ENCODE peak calls at places on chromosomes 16 and 17, in seven cellular contexts. One of them, this sample, is unnamed.
A peak's percentile ranks its signal among the peaks of the same experiment; 100 is the strongest.

GRCh38 chr17:75524971-75525805 is at the start of gene LLGL2:
- DNase-seq in HL-60: peak; percentile 42
- DNase-seq in heart right ventricle: peak; percentile 75
- DNase-seq in lower lobe of right lung: peak; percentile 92
- DNase-seq in Peyer's patch: peak; percentile 94
- DNase-seq in A549: peak; percentile 83
- DNase-seq in GM23338: peak; percentile 93
- DNase-seq in this sample: peak; percentile 67

GRCh38 chr17:50837286-50837979 is 2.0 kb downstream of the WFIKKN2 start:
- DNase-seq in GM23338: no peak
- DNase-seq in Peyer's patch: no peak
- DNase-seq in A549: no peak
- DNase-seq in heart right ventricle: no peak
- DNase-seq in lower lobe of right lung: no peak
- DNase-seq in HL-60: no peak
- DNase-seq in this sample: no peak

GRCh38 chr17:59652119-59652518 is 32.4 kb downstream of the CLTC start:
- DNase-seq in HL-60: no peak
- DNase-seq in Peyer's patch: no peak
- DNase-seq in A549: no peak
- DNase-seq in heart right ventricle: no peak
- DNase-seq in GM23338: no peak
- DNase-seq in lower lobe of right lung: no peak
- DNase-seq in this sample: no peak

GRCh38 chr17:57132663-57133062 is 47.6 kb downstream of the AKAP1 start:
- DNase-seq in heart right ventricle: no peak
- DNase-seq in A549: no peak
- DNase-seq in GM23338: peak; percentile 17
- DNase-seq in Peyer's patch: no peak
- DNase-seq in lower lobe of right lung: no peak
- DNase-seq in HL-60: no peak
- DNase-seq in this sample: no peak

GRCh38 chr17:50480854-50481490 is 2.3 kb downstream of the RSAD1 start:
- DNase-seq in lower lobe of right lung: no peak
- DNase-seq in HL-60: no peak
- DNase-seq in Peyer's patch: no peak
- DNase-seq in A549: no peak
- DNase-seq in GM23338: no peak
- DNase-seq in heart right ventricle: no peak
- DNase-seq in this sample: no peak

GRCh38 chr16:11565665-11566064 is 21.1 kb downstream of the LITAF start:
- DNase-seq in GM23338: no peak
- DNase-seq in lower lobe of right lung: no peak
- DNase-seq in heart right ventricle: no peak
- DNase-seq in Peyer's patch: no peak
- DNase-seq in HL-60: no peak
- DNase-seq in A549: no peak
- DNase-seq in this sample: no peak

GRCh38 chr16:8645831-8646230 is 24.3 kb downstream of the METTL22 start:
- DNase-seq in heart right ventricle: no peak
- DNase-seq in A549: no peak
- DNase-seq in HL-60: no peak
- DNase-seq in GM23338: no peak
- DNase-seq in Peyer's patch: no peak
- DNase-seq in lower lobe of right lung: no peak
- DNase-seq in this sample: no peak

GRCh38 chr17:78988152-78988551 is 8.4 kb upstream of the LGALS3BP start:
- DNase-seq in HL-60: no peak
- DNase-seq in lower lobe of right lung: no peak
- DNase-seq in heart right ventricle: no peak
- DNase-seq in Peyer's patch: no peak
- DNase-seq in A549: no peak
- DNase-seq in GM23338: no peak
- DNase-seq in this sample: no peak

GRCh38 chr17:81512984-81513668 is 527 bp upstream of the ACTG1 start:
- DNase-seq in GM23338: peak; percentile 91
- DNase-seq in Peyer's patch: peak; percentile 86
- DNase-seq in A549: peak; percentile 89
- DNase-seq in lower lobe of right lung: peak; percentile 78
- DNase-seq in HL-60: no peak
- DNase-seq in heart right ventricle: peak; percentile 59
- DNase-seq in this sample: no peak

GRCh38 chr16:54280751-54281150 is 5.8 kb downstream of the IRX3 start:
- DNase-seq in HL-60: no peak
- DNase-seq in A549: no peak
- DNase-seq in Peyer's patch: peak; percentile 17
- DNase-seq in GM23338: no peak
- DNase-seq in lower lobe of right lung: no peak
- DNase-seq in heart right ventricle: no peak
- DNase-seq in this sample: no peak

GRCh38 chr17:55177914-55178217 is 86.9 kb upstream of the HLF start:
- DNase-seq in GM23338: no peak
- DNase-seq in A549: no peak
- DNase-seq in lower lobe of right lung: no peak
- DNase-seq in HL-60: no peak
- DNase-seq in Peyer's patch: no peak
- DNase-seq in heart right ventricle: no peak
- DNase-seq in this sample: no peak

GRCh38 chr16:89383095-89384003 is 107.0 kb downstream of the ANKRD11 start:
- DNase-seq in GM23338: peak; percentile 79
- DNase-seq in Peyer's patch: peak; percentile 81
- DNase-seq in A549: peak; percentile 34
- DNase-seq in heart right ventricle: no peak
- DNase-seq in HL-60: no peak
- DNase-seq in lower lobe of right lung: peak; percentile 64
- DNase-seq in this sample: peak; percentile 67

GRCh38 chr17:29140631-29141483 is 39.3 kb downstream of the MYO18A start:
- DNase-seq in HL-60: no peak
- DNase-seq in lower lobe of right lung: no peak
- DNase-seq in heart right ventricle: no peak
- DNase-seq in GM23338: peak; percentile 23
- DNase-seq in Peyer's patch: peak; percentile 73
- DNase-seq in A549: no peak
- DNase-seq in this sample: no peak

GRCh38 chr17:29138991-29139682 is 41.1 kb downstream of the MYO18A start:
- DNase-seq in Peyer's patch: peak; percentile 81
- DNase-seq in heart right ventricle: peak; percentile 68
- DNase-seq in GM23338: no peak
- DNase-seq in A549: no peak
- DNase-seq in HL-60: peak; percentile 92
- DNase-seq in lower lobe of right lung: peak; percentile 75
- DNase-seq in this sample: no peak

GRCh38 chr17:29138184-29138955 is 41.8 kb downstream of the MYO18A start:
- DNase-seq in A549: no peak
- DNase-seq in HL-60: no peak
- DNase-seq in lower lobe of right lung: no peak
- DNase-seq in GM23338: no peak
- DNase-seq in Peyer's patch: peak; percentile 58
- DNase-seq in heart right ventricle: no peak
- DNase-seq in this sample: no peak

GRCh38 chr17:29141484-29141835 is 38.7 kb downstream of the MYO18A start:
- DNase-seq in lower lobe of right lung: no peak
- DNase-seq in HL-60: no peak
- DNase-seq in heart right ventricle: no peak
- DNase-seq in A549: no peak
- DNase-seq in GM23338: no peak
- DNase-seq in Peyer's patch: no peak
- DNase-seq in this sample: no peak

GRCh38 chr17:29140051-29140582 is 40.1 kb downstream of the MYO18A start:
- DNase-seq in heart right ventricle: peak; percentile 91
- DNase-seq in A549: no peak
- DNase-seq in HL-60: peak; percentile 95
- DNase-seq in lower lobe of right lung: peak; percentile 91
- DNase-seq in Peyer's patch: peak; percentile 93
- DNase-seq in GM23338: peak; percentile 89
- DNase-seq in this sample: no peak
- H3K4me3 ChIP-seq in heart right ventricle: peak overlapping the region; percentile 64
- H3K4me3 ChIP-seq in A549: no peak overlapping the region
- H3K4me3 ChIP-seq in HL-60: peak overlapping the region; percentile 63
- H3K4me3 ChIP-seq in lower lobe of right lung: peak overlapping the region; percentile 50
- H3K4me3 ChIP-seq in Peyer's patch: peak overlapping the region; percentile 18
- H3K4me3 ChIP-seq in GM23338: peak overlapping the region; percentile 23
- H3K4me3 ChIP-seq in this sample: no peak overlapping the region

GRCh38 chr16:23301251-23302044 is 654 bp upstream of the SCNN1B start:
- DNase-seq in heart right ventricle: no peak
- DNase-seq in A549: no peak
- DNase-seq in GM23338: peak; percentile 59
- DNase-seq in Peyer's patch: no peak
- DNase-seq in HL-60: no peak
- DNase-seq in lower lobe of right lung: no peak
- DNase-seq in this sample: no peak

GRCh38 chr16:23298290-23298689 is 3.8 kb upstream of the SCNN1B start:
- DNase-seq in GM23338: no peak
- DNase-seq in HL-60: no peak
- DNase-seq in A549: no peak
- DNase-seq in lower lobe of right lung: no peak
- DNase-seq in heart right ventricle: no peak
- DNase-seq in Peyer's patch: no peak
- DNase-seq in this sample: no peak

GRCh38 chr16:23294260-23294659 is 7.8 kb upstream of the SCNN1B start:
- DNase-seq in HL-60: no peak
- DNase-seq in heart right ventricle: no peak
- DNase-seq in GM23338: no peak
- DNase-seq in A549: no peak
- DNase-seq in Peyer's patch: no peak
- DNase-seq in lower lobe of right lung: no peak
- DNase-seq in this sample: no peak

GRCh38 chr16:23293016-23293415 is 9.1 kb upstream of the SCNN1B start:
- DNase-seq in GM23338: no peak
- DNase-seq in heart right ventricle: no peak
- DNase-seq in HL-60: no peak
- DNase-seq in lower lobe of right lung: no peak
- DNase-seq in A549: no peak
- DNase-seq in Peyer's patch: no peak
- DNase-seq in this sample: no peak

DNA sequence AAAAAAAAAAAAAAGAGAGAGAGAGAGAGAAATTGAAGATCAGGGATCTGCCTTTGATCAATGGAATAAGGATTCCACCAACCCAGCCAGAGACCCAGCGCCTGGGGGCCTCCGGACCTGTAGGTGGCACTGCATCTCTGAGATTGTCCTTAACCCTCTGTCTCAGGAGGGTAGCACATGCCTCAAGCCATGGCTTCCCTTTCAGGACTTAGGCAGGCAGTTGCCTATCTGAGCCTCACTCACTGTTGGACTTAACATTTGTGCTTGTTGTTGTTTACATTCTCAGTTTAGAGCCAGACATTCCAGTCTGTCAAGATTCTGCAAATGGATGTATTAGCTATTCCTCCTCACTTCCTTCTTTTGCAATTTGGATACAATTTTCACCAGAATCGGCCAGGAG is 5.1 kb upstream of the SCNN1B start:
- DNase-seq in HL-60: no peak
- DNase-seq in Peyer's patch: peak; percentile 57
- DNase-seq in lower lobe of right lung: no peak
- DNase-seq in heart right ventricle: no peak
- DNase-seq in GM23338: peak; percentile 79
- DNase-seq in A549: peak; percentile 57
- DNase-seq in this sample: peak; percentile 65
- TF ChIP-seq CTCF in HL-60: peak; percentile 3
- TF ChIP-seq CTCF in Peyer's patch: peak; percentile 7
- TF ChIP-seq CTCF in lower lobe of right lung: peak; percentile 39
- TF ChIP-seq CTCF in heart right ventricle: no peak
- TF ChIP-seq CTCF in GM23338: peak; percentile 72
- TF ChIP-seq CTCF in A549: no peak
- TF ChIP-seq CTCF in this sample: peak; percentile 52

DNA sequence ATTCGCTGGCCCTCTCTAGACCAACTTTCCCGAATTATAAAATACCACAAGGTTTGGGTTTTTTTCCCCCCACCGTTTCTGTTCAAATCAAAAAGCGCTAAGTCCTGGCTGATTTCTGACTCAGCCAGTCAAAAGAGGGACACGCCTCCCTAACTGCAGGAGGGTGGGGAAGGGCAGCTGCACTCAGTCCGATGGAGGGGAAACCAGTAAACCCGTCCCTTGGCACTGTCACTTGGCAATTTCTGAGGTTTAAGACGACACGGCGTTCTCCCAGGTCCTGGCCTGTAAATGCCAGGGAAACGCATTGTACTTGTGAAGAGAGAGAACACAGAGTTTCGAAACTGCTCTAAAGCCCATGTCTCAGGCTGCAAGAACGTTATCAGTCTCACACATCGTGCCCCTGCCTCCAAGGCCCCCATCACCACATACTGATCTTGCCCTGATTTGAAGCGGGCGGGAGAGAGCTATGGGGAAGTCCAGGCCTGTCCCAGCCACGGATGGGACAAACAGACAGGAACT is 57.9 kb downstream of the ZFHX3 start:
- DNase-seq in heart right ventricle: peak; percentile 51
- DNase-seq in GM23338: peak; percentile 39
- DNase-seq in HL-60: no peak
- DNase-seq in A549: no peak
- DNase-seq in lower lobe of right lung: no peak
- DNase-seq in Peyer's patch: peak; percentile 67
- DNase-seq in this sample: peak; percentile 98
- H3K4me3 ChIP-seq in heart right ventricle: peak overlapping the region; percentile 18
- H3K4me3 ChIP-seq in GM23338: no peak overlapping the region
- H3K4me3 ChIP-seq in HL-60: no peak overlapping the region
- H3K4me3 ChIP-seq in A549: no peak overlapping the region
- H3K4me3 ChIP-seq in lower lobe of right lung: peak overlapping the region; percentile 15
- H3K4me3 ChIP-seq in Peyer's patch: no peak overlapping the region
- H3K4me3 ChIP-seq in this sample: peak overlapping the region; percentile 33

GRCh38 chr16:30041841-30042240 is 10.8 kb upstream of the TLCD3B start:
- DNase-seq in GM23338: peak; percentile 40
- DNase-seq in lower lobe of right lung: no peak
- DNase-seq in Peyer's patch: no peak
- DNase-seq in heart right ventricle: no peak
- DNase-seq in HL-60: no peak
- DNase-seq in A549: no peak
- DNase-seq in this sample: no peak
- TF ChIP-seq CTCF in GM23338: peak; percentile 64
- TF ChIP-seq CTCF in lower lobe of right lung: peak; percentile 49
- TF ChIP-seq CTCF in Peyer's patch: peak; percentile 39
- TF ChIP-seq CTCF in heart right ventricle: peak; percentile 37
- TF ChIP-seq CTCF in HL-60: peak; percentile 8
- TF ChIP-seq CTCF in A549: peak; percentile 72
- TF ChIP-seq CTCF in this sample: peak; percentile 6

GRCh38 chr17:39777534-39778365 is 40.0 kb downstream of the GRB7 start:
- DNase-seq in A549: no peak
- DNase-seq in Peyer's patch: no peak
- DNase-seq in heart right ventricle: no peak
- DNase-seq in GM23338: no peak
- DNase-seq in lower lobe of right lung: no peak
- DNase-seq in HL-60: no peak
- DNase-seq in this sample: no peak
- H3K4me3 ChIP-seq in A549: no peak overlapping the region
- H3K4me3 ChIP-seq in Peyer's patch: peak overlapping the region; percentile 19
- H3K4me3 ChIP-seq in heart right ventricle: no peak overlapping the region
- H3K4me3 ChIP-seq in GM23338: no peak overlapping the region
- H3K4me3 ChIP-seq in lower lobe of right lung: peak overlapping the region; percentile 36
- H3K4me3 ChIP-seq in HL-60: no peak overlapping the region
- H3K4me3 ChIP-seq in this sample: no peak overlapping the region

This sample was measured in LNCaP clone FGC.